ENCODE peak calls at places on chromosomes 12 and 14, in ten cellular contexts. One of them, this sample, is unnamed.

GRCh38 chr14:69921052-69921451 is 41.8 kb downstream of the SMOC1 start:
- DNase-seq in coronary artery: no peak
- DNase-seq in stimulated activated effector memory CD8-positive, alpha-beta T cell treated with anti-CD3 and anti-CD28 coated beads, Interleukin-12 subunit alpha, Interleukin-12 subunit beta, amount 100 ng/mL, for 72 hours: no peak
- DNase-seq in sciatic nerve: no peak
- DNase-seq in neural crest cell: no peak
- DNase-seq in lung: no peak
- DNase-seq in stimulated activated CD8-positive, alpha-beta memory T cell treated with anti-CD3 and anti-CD28 coated beads, Interleukin-4, amount 100 ng/mL, for 24 hours: no peak
- DNase-seq in activated naive CD4-positive, alpha-beta T cell: no peak
- DNase-seq in amniotic stem cell: no peak
- DNase-seq in HT1080: peak; percentile 92
- DNase-seq in this sample: peak; percentile 16

GRCh38 chr14:85529803-85530574 is at the start of gene FLRT2:
- DNase-seq in lung: no peak
- DNase-seq in amniotic stem cell: peak; percentile 70
- DNase-seq in activated naive CD4-positive, alpha-beta T cell: no peak
- DNase-seq in stimulated activated CD8-positive, alpha-beta memory T cell treated with anti-CD3 and anti-CD28 coated beads, Interleukin-4, amount 100 ng/mL, for 24 hours: no peak
- DNase-seq in neural crest cell: peak; percentile 25
- DNase-seq in sciatic nerve: peak; percentile 90
- DNase-seq in stimulated activated effector memory CD8-positive, alpha-beta T cell treated with anti-CD3 and anti-CD28 coated beads, Interleukin-12 subunit alpha, Interleukin-12 subunit beta, amount 100 ng/mL, for 72 hours: no peak
- DNase-seq in HT1080: peak; percentile 40
- DNase-seq in coronary artery: peak; percentile 74
- DNase-seq in this sample: no peak

GRCh38 chr14:29475641-29476040 is 452.0 kb downstream of the PRKD1 start:
- DNase-seq in stimulated activated effector memory CD8-positive, alpha-beta T cell treated with anti-CD3 and anti-CD28 coated beads, Interleukin-12 subunit alpha, Interleukin-12 subunit beta, amount 100 ng/mL, for 72 hours: no peak
- DNase-seq in activated naive CD4-positive, alpha-beta T cell: no peak
- DNase-seq in neural crest cell: no peak
- DNase-seq in sciatic nerve: no peak
- DNase-seq in stimulated activated CD8-positive, alpha-beta memory T cell treated with anti-CD3 and anti-CD28 coated beads, Interleukin-4, amount 100 ng/mL, for 24 hours: no peak
- DNase-seq in coronary artery: no peak
- DNase-seq in amniotic stem cell: no peak
- DNase-seq in HT1080: peak; percentile 22
- DNase-seq in lung: no peak
- DNase-seq in this sample: no peak

GRCh38 chr12:90499793-90500192 is 455.2 kb downstream of the CCER1 start:
- DNase-seq in neural crest cell: no peak
- DNase-seq in sciatic nerve: no peak
- DNase-seq in lung: no peak
- DNase-seq in amniotic stem cell: no peak
- DNase-seq in HT1080: no peak
- DNase-seq in stimulated activated CD8-positive, alpha-beta memory T cell treated with anti-CD3 and anti-CD28 coated beads, Interleukin-4, amount 100 ng/mL, for 24 hours: no peak
- DNase-seq in activated naive CD4-positive, alpha-beta T cell: no peak
- DNase-seq in stimulated activated effector memory CD8-positive, alpha-beta T cell treated with anti-CD3 and anti-CD28 coated beads, Interleukin-12 subunit alpha, Interleukin-12 subunit beta, amount 100 ng/mL, for 72 hours: no peak
- DNase-seq in coronary artery: no peak
- DNase-seq in this sample: no peak

GRCh38 chr14:24297190-24297964 is 2.2 kb downstream of the DHRS1 start:
- DNase-seq in stimulated activated CD8-positive, alpha-beta memory T cell treated with anti-CD3 and anti-CD28 coated beads, Interleukin-4, amount 100 ng/mL, for 24 hours: no peak
- DNase-seq in HT1080: peak; percentile 21
- DNase-seq in sciatic nerve: no peak
- DNase-seq in coronary artery: no peak
- DNase-seq in stimulated activated effector memory CD8-positive, alpha-beta T cell treated with anti-CD3 and anti-CD28 coated beads, Interleukin-12 subunit alpha, Interleukin-12 subunit beta, amount 100 ng/mL, for 72 hours: no peak
- DNase-seq in activated naive CD4-positive, alpha-beta T cell: no peak
- DNase-seq in lung: no peak
- DNase-seq in amniotic stem cell: no peak
- DNase-seq in neural crest cell: no peak
- DNase-seq in this sample: no peak

GRCh38 chr12:3084742-3085141 is 7.6 kb downstream of the TSPAN9 start:
- DNase-seq in activated naive CD4-positive, alpha-beta T cell: no peak
- DNase-seq in amniotic stem cell: no peak
- DNase-seq in stimulated activated CD8-positive, alpha-beta memory T cell treated with anti-CD3 and anti-CD28 coated beads, Interleukin-4, amount 100 ng/mL, for 24 hours: no peak
- DNase-seq in sciatic nerve: no peak
- DNase-seq in HT1080: no peak
- DNase-seq in stimulated activated effector memory CD8-positive, alpha-beta T cell treated with anti-CD3 and anti-CD28 coated beads, Interleukin-12 subunit alpha, Interleukin-12 subunit beta, amount 100 ng/mL, for 72 hours: no peak
- DNase-seq in lung: no peak
- DNase-seq in coronary artery: no peak
- DNase-seq in neural crest cell: no peak
- DNase-seq in this sample: no peak

GRCh38 chr12:23950011-23950774 is 723 bp upstream of the SOX5 start:
- DNase-seq in activated naive CD4-positive, alpha-beta T cell: no peak
- DNase-seq in stimulated activated effector memory CD8-positive, alpha-beta T cell treated with anti-CD3 and anti-CD28 coated beads, Interleukin-12 subunit alpha, Interleukin-12 subunit beta, amount 100 ng/mL, for 72 hours: no peak
- DNase-seq in lung: no peak
- DNase-seq in coronary artery: no peak
- DNase-seq in amniotic stem cell: no peak
- DNase-seq in stimulated activated CD8-positive, alpha-beta memory T cell treated with anti-CD3 and anti-CD28 coated beads, Interleukin-4, amount 100 ng/mL, for 24 hours: no peak
- DNase-seq in neural crest cell: peak; percentile 29
- DNase-seq in HT1080: no peak
- DNase-seq in sciatic nerve: no peak
- DNase-seq in this sample: no peak

GRCh38 chr14:94293578-94293924 is 483 bp upstream of the SERPINA10 start:
- DNase-seq in lung: no peak
- DNase-seq in sciatic nerve: no peak
- DNase-seq in amniotic stem cell: no peak
- DNase-seq in stimulated activated CD8-positive, alpha-beta memory T cell treated with anti-CD3 and anti-CD28 coated beads, Interleukin-4, amount 100 ng/mL, for 24 hours: no peak
- DNase-seq in neural crest cell: no peak
- DNase-seq in activated naive CD4-positive, alpha-beta T cell: no peak
- DNase-seq in HT1080: no peak
- DNase-seq in stimulated activated effector memory CD8-positive, alpha-beta T cell treated with anti-CD3 and anti-CD28 coated beads, Interleukin-12 subunit alpha, Interleukin-12 subunit beta, amount 100 ng/mL, for 72 hours: no peak
- DNase-seq in coronary artery: no peak
- DNase-seq in this sample: no peak

GRCh38 chr12:118360785-118361404 is 11.8 kb downstream of the TAOK3 start:
- DNase-seq in HT1080: peak; percentile 81
- DNase-seq in neural crest cell: no peak
- DNase-seq in amniotic stem cell: peak; percentile 38
- DNase-seq in sciatic nerve: no peak
- DNase-seq in activated naive CD4-positive, alpha-beta T cell: no peak
- DNase-seq in lung: no peak
- DNase-seq in stimulated activated CD8-positive, alpha-beta memory T cell treated with anti-CD3 and anti-CD28 coated beads, Interleukin-4, amount 100 ng/mL, for 24 hours: no peak
- DNase-seq in stimulated activated effector memory CD8-positive, alpha-beta T cell treated with anti-CD3 and anti-CD28 coated beads, Interleukin-12 subunit alpha, Interleukin-12 subunit beta, amount 100 ng/mL, for 72 hours: no peak
- DNase-seq in coronary artery: no peak
- DNase-seq in this sample: no peak

GRCh38 chr12:115599251-115599811 is 678.2 kb downstream of the MED13L start:
- DNase-seq in stimulated activated effector memory CD8-positive, alpha-beta T cell treated with anti-CD3 and anti-CD28 coated beads, Interleukin-12 subunit alpha, Interleukin-12 subunit beta, amount 100 ng/mL, for 72 hours: no peak
- DNase-seq in coronary artery: no peak
- DNase-seq in HT1080: no peak
- DNase-seq in activated naive CD4-positive, alpha-beta T cell: no peak
- DNase-seq in stimulated activated CD8-positive, alpha-beta memory T cell treated with anti-CD3 and anti-CD28 coated beads, Interleukin-4, amount 100 ng/mL, for 24 hours: no peak
- DNase-seq in neural crest cell: no peak
- DNase-seq in lung: no peak
- DNase-seq in sciatic nerve: no peak
- DNase-seq in amniotic stem cell: no peak
- DNase-seq in this sample: no peak

GRCh38 chr12:68739891-68740290 is 6.1 kb upstream of the SLC35E3 start:
- DNase-seq in stimulated activated effector memory CD8-positive, alpha-beta T cell treated with anti-CD3 and anti-CD28 coated beads, Interleukin-12 subunit alpha, Interleukin-12 subunit beta, amount 100 ng/mL, for 72 hours: no peak
- DNase-seq in lung: no peak
- DNase-seq in neural crest cell: no peak
- DNase-seq in amniotic stem cell: no peak
- DNase-seq in HT1080: no peak
- DNase-seq in stimulated activated CD8-positive, alpha-beta memory T cell treated with anti-CD3 and anti-CD28 coated beads, Interleukin-4, amount 100 ng/mL, for 24 hours: no peak
- DNase-seq in sciatic nerve: no peak
- DNase-seq in coronary artery: no peak
- DNase-seq in activated naive CD4-positive, alpha-beta T cell: no peak
- DNase-seq in this sample: no peak

GRCh38 chr12:25958254-25959068 is at the start of gene RASSF8:
- DNase-seq in lung: peak; percentile 62
- DNase-seq in sciatic nerve: peak; percentile 86
- DNase-seq in neural crest cell: peak; percentile 64
- DNase-seq in stimulated activated CD8-positive, alpha-beta memory T cell treated with anti-CD3 and anti-CD28 coated beads, Interleukin-4, amount 100 ng/mL, for 24 hours: no peak
- DNase-seq in amniotic stem cell: peak; percentile 64
- DNase-seq in activated naive CD4-positive, alpha-beta T cell: no peak
- DNase-seq in stimulated activated effector memory CD8-positive, alpha-beta T cell treated with anti-CD3 and anti-CD28 coated beads, Interleukin-12 subunit alpha, Interleukin-12 subunit beta, amount 100 ng/mL, for 72 hours: peak; percentile 50
- DNase-seq in coronary artery: peak; percentile 80
- DNase-seq in HT1080: no peak
- DNase-seq in this sample: peak; percentile 2

GRCh38 chr12:46523863-46524770 is 151.5 kb upstream of the SLC38A2 start:
- DNase-seq in coronary artery: no peak
- DNase-seq in activated naive CD4-positive, alpha-beta T cell: no peak
- DNase-seq in sciatic nerve: no peak
- DNase-seq in stimulated activated effector memory CD8-positive, alpha-beta T cell treated with anti-CD3 and anti-CD28 coated beads, Interleukin-12 subunit alpha, Interleukin-12 subunit beta, amount 100 ng/mL, for 72 hours: peak; percentile 73
- DNase-seq in HT1080: peak; percentile 98
- DNase-seq in stimulated activated CD8-positive, alpha-beta memory T cell treated with anti-CD3 and anti-CD28 coated beads, Interleukin-4, amount 100 ng/mL, for 24 hours: peak; percentile 2
- DNase-seq in amniotic stem cell: peak; percentile 82
- DNase-seq in lung: no peak
- DNase-seq in neural crest cell: no peak
- DNase-seq in this sample: no peak

GRCh38 chr12:132094269-132094891 is 49.7 kb downstream of the DDX51 start:
- DNase-seq in stimulated activated CD8-positive, alpha-beta memory T cell treated with anti-CD3 and anti-CD28 coated beads, Interleukin-4, amount 100 ng/mL, for 24 hours: no peak
- DNase-seq in lung: no peak
- DNase-seq in activated naive CD4-positive, alpha-beta T cell: no peak
- DNase-seq in neural crest cell: no peak
- DNase-seq in stimulated activated effector memory CD8-positive, alpha-beta T cell treated with anti-CD3 and anti-CD28 coated beads, Interleukin-12 subunit alpha, Interleukin-12 subunit beta, amount 100 ng/mL, for 72 hours: no peak
- DNase-seq in amniotic stem cell: no peak
- DNase-seq in coronary artery: no peak
- DNase-seq in HT1080: no peak
- DNase-seq in sciatic nerve: no peak
- DNase-seq in this sample: no peak

GRCh38 chr12:25938581-25938980 is 19.9 kb upstream of the RASSF8 start:
- DNase-seq in coronary artery: no peak
- DNase-seq in HT1080: no peak
- DNase-seq in stimulated activated CD8-positive, alpha-beta memory T cell treated with anti-CD3 and anti-CD28 coated beads, Interleukin-4, amount 100 ng/mL, for 24 hours: no peak
- DNase-seq in sciatic nerve: no peak
- DNase-seq in amniotic stem cell: no peak
- DNase-seq in activated naive CD4-positive, alpha-beta T cell: no peak
- DNase-seq in stimulated activated effector memory CD8-positive, alpha-beta T cell treated with anti-CD3 and anti-CD28 coated beads, Interleukin-12 subunit alpha, Interleukin-12 subunit beta, amount 100 ng/mL, for 72 hours: no peak
- DNase-seq in neural crest cell: no peak
- DNase-seq in lung: no peak
- DNase-seq in this sample: no peak

GRCh38 chr14:102215071-102215470 is 75.4 kb downstream of the WDR20 start:
- DNase-seq in stimulated activated effector memory CD8-positive, alpha-beta T cell treated with anti-CD3 and anti-CD28 coated beads, Interleukin-12 subunit alpha, Interleukin-12 subunit beta, amount 100 ng/mL, for 72 hours: no peak
- DNase-seq in activated naive CD4-positive, alpha-beta T cell: no peak
- DNase-seq in amniotic stem cell: no peak
- DNase-seq in lung: no peak
- DNase-seq in neural crest cell: peak; percentile 20
- DNase-seq in stimulated activated CD8-positive, alpha-beta memory T cell treated with anti-CD3 and anti-CD28 coated beads, Interleukin-4, amount 100 ng/mL, for 24 hours: no peak
- DNase-seq in HT1080: no peak
- DNase-seq in sciatic nerve: peak; percentile 52
- DNase-seq in coronary artery: no peak
- DNase-seq in this sample: no peak

GRCh38 chr14:99727096-99727870 is 43.2 kb downstream of the CYP46A1 start:
- DNase-seq in HT1080: no peak
- DNase-seq in stimulated activated effector memory CD8-positive, alpha-beta T cell treated with anti-CD3 and anti-CD28 coated beads, Interleukin-12 subunit alpha, Interleukin-12 subunit beta, amount 100 ng/mL, for 72 hours: no peak
- DNase-seq in coronary artery: peak; percentile 65
- DNase-seq in sciatic nerve: peak; percentile 51
- DNase-seq in activated naive CD4-positive, alpha-beta T cell: no peak
- DNase-seq in stimulated activated CD8-positive, alpha-beta memory T cell treated with anti-CD3 and anti-CD28 coated beads, Interleukin-4, amount 100 ng/mL, for 24 hours: no peak
- DNase-seq in neural crest cell: no peak
- DNase-seq in amniotic stem cell: no peak
- DNase-seq in lung: no peak
- DNase-seq in this sample: no peak

GRCh38 chr14:32508281-32508680 is 179.2 kb downstream of the AKAP6 start:
- DNase-seq in activated naive CD4-positive, alpha-beta T cell: no peak
- DNase-seq in neural crest cell: no peak
- DNase-seq in stimulated activated CD8-positive, alpha-beta memory T cell treated with anti-CD3 and anti-CD28 coated beads, Interleukin-4, amount 100 ng/mL, for 24 hours: no peak
- DNase-seq in sciatic nerve: no peak
- DNase-seq in HT1080: no peak
- DNase-seq in stimulated activated effector memory CD8-positive, alpha-beta T cell treated with anti-CD3 and anti-CD28 coated beads, Interleukin-12 subunit alpha, Interleukin-12 subunit beta, amount 100 ng/mL, for 72 hours: no peak
- DNase-seq in lung: no peak
- DNase-seq in amniotic stem cell: no peak
- DNase-seq in coronary artery: no peak
- DNase-seq in this sample: no peak

This sample was measured in brain pericyte.